ENCODE peak calls at places on chromosomes 5 and 9, in nine cellular contexts. W is T-cell, Y is NCI-H345, H is mucosa of descending colon, U is T-helper 1 cell, P is stomach, M is fibroblast of pulmonary artery, S is choroid plexus epithelial cell, K is WTC11. R is an unnamed sample.

GRCh38 chr5:125134216-125135081 is 388.0 kb upstream of the ZNF608 start:
- DNase-seq in W (no peak), Y (no peak), H (no peak), U (no peak), P (no peak), M (peak; percentile 84), S (peak; percentile 72), K (no peak), R (no peak)

GRCh38 chr5:142698447-142698846 is 12.6 kb upstream of the FGF1 start:
- DNase-seq in W (no peak), Y (peak; percentile 21), H (no peak), U (no peak), P (no peak), M (no peak), S (peak; percentile 28), K (no peak), R (no peak)

GRCh38 chr9:108655818-108656217 is 200.0 kb downstream of the ACTL7B start:
- DNase-seq in W (no peak), Y (no peak), H (no peak), U (no peak), P (no peak), M (no peak), S (no peak), K (no peak), R (no peak)

GRCh38 chr5:180603076-180603591 is 11.8 kb upstream of the SCGB3A1 start:
- DNase-seq in W (no peak), Y (no peak), H (no peak), U (no peak), P (no peak), M (no peak), S (no peak), K (no peak), R (no peak)

GRCh38 chr9:113876806-113877236 is 712 bp downstream of the ZNF618 start:
- DNase-seq in W (no peak), Y (peak; percentile 16), H (no peak), U (no peak), P (no peak), M (peak; percentile 38), S (peak; percentile 32), K (no peak), R (no peak)

GRCh38 chr9:132733133-132733815 is 63.0 kb downstream of the GTF3C4 start:
- DNase-seq in W (no peak), Y (no peak), H (no peak), U (no peak), P (no peak), M (no peak), S (no peak), K (no peak), R (no peak)

GRCh38 chr9:89435315-89435823 is 62.5 kb downstream of the SEMA4D start:
- DNase-seq in W (no peak), Y (no peak), H (peak; percentile 93), U (no peak), P (peak; percentile 90), M (no peak), S (no peak), K (peak; percentile 93), R (no peak)

GRCh38 chr5:137743031-137743640 is 7.2 kb upstream of the KLHL3 start:
- DNase-seq in W (peak; percentile 52), Y (peak; percentile 84), H (no peak), U (no peak), P (peak; percentile 40), M (peak; percentile 88), S (peak; percentile 90), K (peak; percentile 43), R (no peak)

GRCh38 chr5:140141241-140141640 is 15.5 kb downstream of the IGIP start:
- DNase-seq in W (no peak), Y (no peak), H (no peak), U (no peak), P (no peak), M (peak; percentile 49), S (no peak), K (no peak), R (no peak)

GRCh38 chr9:89666950-89667349 is 62.1 kb downstream of the GADD45G start:
- DNase-seq in W (no peak), Y (no peak), H (no peak), U (no peak), P (no peak), M (no peak), S (no peak), K (no peak), R (no peak)

GRCh38 chr5:10563132-10563939 is 534 bp upstream of the ANKRD33B start:
- DNase-seq in W (peak; percentile 33), Y (no peak), H (peak; percentile 63), U (peak; percentile 25), P (no peak), M (peak; percentile 27), S (peak; percentile 47), K (peak; percentile 65), R (no peak)